ENCODE peak calls at places on chromosome 2, in five cellular contexts. I, M, Q, W and X are unnamed samples.

GRCh38 chr2:231884438-231885140 is 41.6 kb downstream of the NPPC start:
- DNase-seq in I (no peak), M (no peak), Q (no peak), W (no peak), X (peak)

GRCh38 chr2:3214827-3215404 is 162.7 kb downstream of the EIPR1 start:
- DNase-seq in I (no peak), Q (no peak), W (no peak), M (no peak), X (no peak)

GRCh38 chr2:28319118-28320008 is 73.3 kb upstream of the FOSL2 start:
- DNase-seq in Q (no peak), I (no peak), M (no peak), W (no peak), X (no peak)

GRCh38 chr2:112582314-112582746 is 2.1 kb upstream of the CHCHD5 start:
- DNase-seq in W (peak), Q (no peak), I (peak), M (no peak), X (no peak)

GRCh38 chr2:237310515-237311114 is 103.3 kb downstream of the COL6A3 start:
- DNase-seq in M (no peak), W (no peak), I (no peak), Q (no peak), X (no peak)

GRCh38 chr2:53575606-53576360 is 191.8 kb upstream of the CHAC2 start:
- DNase-seq in M (no peak), I (no peak), Q (no peak), W (no peak), X (no peak)

GRCh38 chr2:229879551-229879950 is 42.3 kb downstream of the TRIP12 start:
- DNase-seq in M (no peak), I (no peak), W (no peak), Q (no peak), X (no peak)

GRCh38 chr2:112583497-112584133 is 794 bp upstream of the CHCHD5 start:
- DNase-seq in I (peak), M (no peak), W (peak), Q (no peak), X (no peak)

GRCh38 chr2:206562375-206562774 is 79.9 kb upstream of the FAM237A start:
- DNase-seq in W (no peak), Q (no peak), I (no peak), M (no peak), X (no peak)

GRCh38 chr2:68279691-68280090 is 27.4 kb upstream of the PPP3R1 start:
- DNase-seq in Q (no peak), M (no peak), I (no peak), W (no peak), X (no peak)

GRCh38 chr2:85409719-85410583 is at the start of gene CAPG:
- DNase-seq in Q (no peak), M (no peak), W (peak), I (peak), X (peak)

GRCh38 chr2:119011162-119011909 is 69.3 kb downstream of the MARCO start:
- DNase-seq in Q (peak), I (peak), W (peak), M (no peak), X (no peak)
- TF ChIP-seq CTCF in Q (peak), I (peak), W (peak), M (peak), X (peak)

GRCh38 chr2:227861011-227861410 is 10.4 kb upstream of the DAW1 start:
- DNase-seq in M (no peak), I (no peak), W (no peak), Q (no peak), X (no peak)
- H3K27ac ChIP-seq in M (no peak), I (no peak), W (no peak), Q (no peak), X (no peak)

DNA sequence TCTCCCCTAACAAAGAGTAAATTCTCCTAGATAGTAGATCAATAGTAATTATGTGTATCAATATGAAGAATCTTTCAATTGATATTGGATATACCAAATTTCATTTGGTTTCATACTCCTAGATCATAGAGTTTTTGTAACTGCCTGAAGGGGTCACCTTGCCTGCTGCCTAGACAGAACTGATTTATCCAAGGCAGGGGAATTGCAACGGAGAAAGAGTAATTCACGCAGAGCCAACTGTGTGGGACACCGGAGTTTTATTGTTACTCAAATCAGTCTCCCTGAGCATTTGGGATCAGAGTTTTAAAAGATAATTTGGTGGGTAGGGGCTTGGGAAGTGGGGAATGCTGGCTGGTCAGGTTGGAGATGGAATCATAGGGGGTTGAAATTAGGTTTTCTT is 92.2 kb upstream of the SLC8A1 start:
- DNase-seq in W (no peak), Q (no peak), M (no peak), I (no peak), X (no peak)
- TF ChIP-seq CTCF in W (no peak), Q (no peak), M (no peak), I (no peak), X (no peak)

DNA sequence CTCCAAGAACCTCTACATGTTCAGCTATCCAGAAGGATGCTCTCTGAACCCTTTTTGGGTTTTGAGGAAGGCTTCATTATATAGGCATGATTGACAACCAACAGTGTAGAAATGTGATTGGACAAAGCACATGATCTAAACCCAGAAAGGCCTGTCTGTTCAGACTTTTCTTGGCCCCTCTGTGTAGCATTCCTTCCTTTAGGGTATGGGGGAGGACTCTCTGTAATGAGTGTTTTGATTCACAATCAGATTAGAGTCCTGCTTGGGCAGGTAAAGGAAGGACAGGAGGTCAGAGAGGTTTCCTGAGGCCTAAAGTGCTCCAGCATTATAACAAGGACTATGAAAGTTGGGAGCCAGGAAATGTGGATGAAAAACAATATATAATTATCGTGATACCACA is 13.6 kb downstream of the GULP1 start:
- DNase-seq in W (no peak), Q (no peak), M (no peak), I (no peak), X (no peak)
- H3K27ac ChIP-seq in W (no peak), Q (no peak), M (no peak), I (no peak), X (no peak)

DNA sequence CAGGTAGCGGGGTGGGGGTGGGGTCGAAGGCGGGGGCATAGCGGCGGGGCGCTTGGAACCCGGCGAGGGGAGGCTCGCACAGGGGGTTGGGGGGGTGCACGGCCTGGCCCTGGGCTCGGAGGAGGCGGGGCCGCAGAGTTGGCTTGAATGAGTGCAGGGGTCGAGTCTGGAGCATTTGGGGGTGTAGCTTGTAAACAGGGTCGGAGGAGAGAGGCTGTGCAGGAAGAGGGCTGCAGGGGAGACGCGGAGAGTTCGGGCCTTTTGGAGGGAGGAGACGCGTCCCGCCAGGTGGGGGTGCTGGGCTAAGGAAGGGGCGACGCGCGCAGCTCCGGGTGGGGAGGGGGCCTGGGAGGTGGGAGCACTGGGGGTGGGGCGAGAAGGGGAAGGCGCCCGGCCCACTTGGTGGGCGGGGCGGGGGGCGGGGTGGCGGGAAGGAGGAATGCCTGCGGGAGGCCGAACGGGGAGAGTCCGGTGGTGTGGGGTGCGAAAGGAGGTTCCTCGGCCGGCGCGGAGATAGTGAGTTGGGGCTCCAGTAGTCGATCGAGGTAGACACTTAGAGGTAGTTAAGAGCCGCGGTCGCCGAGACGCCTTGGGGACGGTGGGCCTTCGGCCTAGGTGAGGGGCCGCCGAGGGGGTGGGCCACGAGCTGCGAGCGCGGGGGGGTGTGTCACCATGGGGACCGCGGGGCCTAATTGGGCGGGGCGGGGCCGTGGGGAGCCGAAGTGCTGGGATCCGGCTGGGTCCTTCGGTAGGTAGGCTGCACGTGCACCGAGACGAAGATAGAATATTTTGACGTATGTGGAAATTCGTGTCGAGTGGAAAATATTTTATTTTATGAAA is 766 bp downstream of the MSH6 start:
- DNase-seq in M (peak), Q (peak), W (peak), I (peak), X (no peak)
- TF ChIP-seq CTCF in M (no peak), Q (no peak), W (no peak), I (no peak), X (no peak)

DNA sequence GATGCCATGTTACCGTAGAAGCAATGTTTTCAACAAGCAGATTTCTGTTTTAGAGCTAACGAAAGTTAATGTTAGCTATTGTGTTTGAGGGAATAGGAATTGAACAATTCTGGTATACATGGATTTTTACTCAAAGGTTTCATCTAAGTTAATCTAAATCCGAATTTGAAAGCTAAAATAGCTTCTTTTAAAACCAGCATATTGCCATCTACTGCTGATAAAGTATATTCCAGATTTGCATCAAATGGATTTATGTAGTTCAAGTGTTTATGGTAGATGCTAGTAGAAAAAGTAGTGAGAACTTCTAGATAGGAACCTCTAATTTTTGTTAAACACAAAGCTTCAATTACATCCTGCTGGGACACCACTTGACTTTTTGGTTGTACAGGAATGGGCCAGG is 1569.5 kb upstream of the NXPH2 start:
- DNase-seq in I (no peak), M (no peak), Q (no peak), W (no peak), X (no peak)
- H3K27ac ChIP-seq in I (no peak), M (no peak), Q (no peak), W (no peak), X (no peak)

GRCh38 chr2:141554810-141555209 is 576.0 kb downstream of the LRP1B start:
- DNase-seq in W (no peak), I (peak), Q (no peak), M (no peak), X (no peak)
- TF ChIP-seq CTCF in W (no peak), I (peak), Q (no peak), M (no peak), X (peak)

GRCh38 chr2:6973895-6974545 is 56.8 kb downstream of the RNF144A start:
- DNase-seq in W (no peak), I (no peak), Q (no peak), M (no peak), X (no peak)
- H3K27ac ChIP-seq in W (no peak), I (no peak), Q (no peak), M (no peak), X (no peak)

GRCh38 chr2:81324046-81324445 is 1019.5 kb upstream of the LRRTM1 start:
- DNase-seq in M (no peak), W (no peak), Q (no peak), I (no peak), X (no peak)
- TF ChIP-seq CTCF in M (no peak), W (no peak), Q (no peak), I (no peak), X (no peak)